ENCODE peak calls at places on chromosomes 3 and 15, in seven cellular contexts. C is cardiac fibroblast; B is stromal cell of bone marrow; Q is globus pallidus; J is progenitor cell of endocrine pancreas; Y is EH; U is activated naive CD8-positive, alpha-beta T cell treated with anti-CD3 and anti-CD28 coated beads, Interleukin-2, amount 50 U/mL, for 16 hours. K is an unnamed sample.

GRCh38 chr15:78044407-78045155 is 32.9 kb downstream of the TBC1D2B start:
- DNase-seq in Y (peak), J (no peak), Q (no peak), C (no peak), B (no peak), U (no peak), K (peak)

GRCh38 chr15:93049914-93050534 is 39.0 kb downstream of the RGMA start:
- DNase-seq in C (no peak), B (no peak), Y (no peak), Q (no peak), U (no peak), J (no peak), K (no peak)

GRCh38 chr3:69197922-69198540 is 75.6 kb upstream of the LMOD3 start:
- DNase-seq in Q (no peak), J (no peak), B (no peak), C (no peak), Y (no peak), U (peak), K (no peak)

GRCh38 chr3:150544040-150544439 is 2.3 kb downstream of the SERP1 start:
- DNase-seq in Y (peak), J (no peak), B (peak), Q (no peak), U (no peak), C (peak), K (peak)

GRCh38 chr15:84969257-84969656 is 12.4 kb upstream of the PDE8A start:
- DNase-seq in Y (no peak), Q (peak), U (no peak), C (no peak), J (no peak), B (no peak), K (no peak)

GRCh38 chr3:184659797-184660301 is 52.0 kb downstream of the MAGEF1 start:
- DNase-seq in B (no peak), J (no peak), Q (no peak), U (no peak), Y (peak), C (peak), K (no peak)

GRCh38 chr3:141556034-141556433 is 69.2 kb downstream of the RASA2 start:
- DNase-seq in B (no peak), Q (no peak), U (no peak), Y (peak), C (peak), J (no peak), K (no peak)

GRCh38 chr15:58495836-58496501 is 64.2 kb downstream of the LIPC start:
- DNase-seq in C (no peak), J (no peak), U (no peak), Y (no peak), Q (no peak), B (no peak), K (peak)

GRCh38 chr3:24591661-24592555 is 97.3 kb upstream of the THRB start:
- DNase-seq in Y (peak), U (no peak), J (no peak), B (no peak), C (peak), Q (no peak), K (peak)

GRCh38 chr3:66797916-66798560 is 200.1 kb upstream of the KBTBD8 start:
- DNase-seq in U (no peak), J (no peak), Y (peak), C (peak), B (peak), Q (peak), K (peak)

GRCh38 chr3:108110965-108111364 is 20.1 kb upstream of the CD47 start:
- DNase-seq in Y (no peak), B (no peak), C (no peak), U (no peak), J (no peak), Q (no peak), K (no peak)

GRCh38 chr3:153400641-153401040 is 238.6 kb downstream of the RAP2B start:
- DNase-seq in J (no peak), C (peak), U (no peak), B (no peak), Q (no peak), Y (no peak), K (no peak)